ENCODE peak calls at places on chromosomes 13 and 19, in five cellular contexts. One of them, this sample, is unnamed.

GRCh38 chr13:50584856-50585580 is 258.5 kb downstream of the DLEU7 start:
- DNase-seq in GM23338: peak
- DNase-seq in posterior cingulate gyrus: no peak
- DNase-seq in progenitor cell of endocrine pancreas: no peak
- DNase-seq in activated T-helper 1 cell treated with Interleukin-2 at 50 U/mL for 16 hours: no peak
- DNase-seq in this sample: no peak

GRCh38 chr13:111323549-111323948 is 3.1 kb downstream of the TEX29 start:
- DNase-seq in GM23338: no peak
- DNase-seq in posterior cingulate gyrus: no peak
- DNase-seq in progenitor cell of endocrine pancreas: no peak
- DNase-seq in activated T-helper 1 cell treated with Interleukin-2 at 50 U/mL for 16 hours: no peak
- DNase-seq in this sample: no peak

GRCh38 chr19:46311444-46311843 is 14.6 kb downstream of the HIF3A start:
- DNase-seq in GM23338: no peak
- DNase-seq in posterior cingulate gyrus: no peak
- DNase-seq in progenitor cell of endocrine pancreas: no peak
- DNase-seq in activated T-helper 1 cell treated with Interleukin-2 at 50 U/mL for 16 hours: no peak
- DNase-seq in this sample: no peak

GRCh38 chr13:112955956-112956355 is 13.1 kb upstream of the MCF2L start:
- DNase-seq in GM23338: no peak
- DNase-seq in posterior cingulate gyrus: no peak
- DNase-seq in progenitor cell of endocrine pancreas: no peak
- DNase-seq in activated T-helper 1 cell treated with Interleukin-2 at 50 U/mL for 16 hours: no peak
- DNase-seq in this sample: no peak

GRCh38 chr13:48631441-48631840 is 22.3 kb upstream of the CYSLTR2 start:
- DNase-seq in GM23338: no peak
- DNase-seq in posterior cingulate gyrus: no peak
- DNase-seq in progenitor cell of endocrine pancreas: no peak
- DNase-seq in activated T-helper 1 cell treated with Interleukin-2 at 50 U/mL for 16 hours: no peak
- DNase-seq in this sample: no peak

GRCh38 chr19:42114412-42114811 is 17.8 kb downstream of the POU2F2 start:
- DNase-seq in GM23338: peak
- DNase-seq in posterior cingulate gyrus: peak
- DNase-seq in progenitor cell of endocrine pancreas: no peak
- DNase-seq in activated T-helper 1 cell treated with Interleukin-2 at 50 U/mL for 16 hours: no peak
- DNase-seq in this sample: no peak

GRCh38 chr19:2631213-2631821 is 71.2 kb downstream of the GNG7 start:
- DNase-seq in GM23338: no peak
- DNase-seq in posterior cingulate gyrus: no peak
- DNase-seq in progenitor cell of endocrine pancreas: no peak
- DNase-seq in activated T-helper 1 cell treated with Interleukin-2 at 50 U/mL for 16 hours: no peak
- DNase-seq in this sample: no peak

GRCh38 chr13:102028198-102028597 is 373.6 kb downstream of the FGF14 start:
- DNase-seq in GM23338: no peak
- DNase-seq in posterior cingulate gyrus: no peak
- DNase-seq in progenitor cell of endocrine pancreas: no peak
- DNase-seq in activated T-helper 1 cell treated with Interleukin-2 at 50 U/mL for 16 hours: no peak
- DNase-seq in this sample: no peak

This sample was measured in substantia nigra.